ENCODE peak calls at places on chromosomes 3 and 15, in four cellular contexts. E, B, T and R are unnamed samples.

GRCh38 chr3:58269356-58269755 is 31.8 kb downstream of the ABHD6 start:
- DNase-seq in B (no peak), T (no peak), E (no peak), R (no peak)

GRCh38 chr3:105365171-105365535 is 1.6 kb upstream of the ALCAM start:
- DNase-seq in E (no peak), B (no peak), T (no peak), R (no peak)

GRCh38 chr3:56985460-56986327 is 74.8 kb upstream of the SPATA12 start:
- DNase-seq in T (no peak), E (no peak), B (peak; percentile 53), R (peak; percentile 69)

GRCh38 chr15:58513681-58514336 is 82.0 kb downstream of the LIPC start:
- DNase-seq in B (no peak), E (no peak), T (no peak), R (no peak)

GRCh38 chr15:56205061-56205876 is 38.4 kb downstream of the RFX7 start:
- DNase-seq in B (peak; percentile 36), E (no peak), T (peak; percentile 63), R (no peak)

GRCh38 chr3:154247806-154248480 is 76.3 kb downstream of the DHX36 start:
- DNase-seq in T (no peak), B (no peak), E (no peak), R (peak; percentile 21)

GRCh38 chr3:177357352-177358084 is 160.2 kb upstream of the TBL1XR1 start:
- DNase-seq in E (no peak), B (peak; percentile 79), T (peak; percentile 96), R (peak; percentile 51)

GRCh38 chr15:43266834-43267233 is at the start of gene TGM5:
- DNase-seq in B (no peak), E (no peak), T (peak; percentile 91), R (no peak)

GRCh38 chr15:41490355-41490754 is 3.3 kb upstream of the ITPKA start:
- DNase-seq in B (peak; percentile 97), E (peak; percentile 56), T (peak; percentile 95), R (no peak)

GRCh38 chr3:114155370-114155821 is 23.5 kb downstream of the DRD3 start:
- DNase-seq in B (peak; percentile 32), T (no peak), E (no peak), R (peak; percentile 84)

GRCh38 chr3:195558602-195559001 is 15.5 kb upstream of the PPP1R2 start:
- DNase-seq in B (peak; percentile 32), T (peak; percentile 38), E (no peak), R (peak; percentile 81)

GRCh38 chr15:33008284-33009011 is 186.1 kb downstream of the FMN1 start:
- DNase-seq in E (no peak), T (no peak), B (peak; percentile 80), R (no peak)

GRCh38 chr3:184635126-184635525 is 73.5 kb downstream of the EPHB3 start:
- DNase-seq in T (no peak), E (no peak), B (no peak), R (no peak)

GRCh38 chr3:66567066-66567465 is 66.2 kb upstream of the LRIG1 start:
- DNase-seq in B (peak; percentile 31), T (no peak), E (no peak), R (no peak)

GRCh38 chr15:29127506-29128430 is 141.9 kb downstream of the NSMCE3 start:
- DNase-seq in E (no peak), B (no peak), T (no peak), R (no peak)

GRCh38 chr3:62757045-62757444 is 118.2 kb downstream of the CADPS start:
- DNase-seq in E (no peak), B (no peak), T (no peak), R (no peak)

GRCh38 chr3:78689378-78689777 is 1078.4 kb downstream of the ROBO1 start:
- DNase-seq in T (no peak), B (no peak), E (no peak), R (no peak)

GRCh38 chr3:14143826-14144225 is 19.0 kb downstream of the TMEM43 start:
- DNase-seq in B (peak; percentile 96), T (peak; percentile 68), E (no peak), R (no peak)

GRCh38 chr15:98967916-98968315 is 39.7 kb downstream of the PGPEP1L start:
- DNase-seq in T (no peak), B (no peak), E (no peak), R (no peak)

GRCh38 chr15:40859206-40859851 is 14.7 kb downstream of the RHOV start:
- DNase-seq in T (peak; percentile 76), B (peak; percentile 73), E (no peak), R (peak; percentile 95)

GRCh38 chr3:134363381-134363755 is 10.9 kb downstream of the AMOTL2 start:
- DNase-seq in T (no peak), E (no peak), B (no peak), R (no peak)

GRCh38 chr3:43004282-43004681 is 25.2 kb downstream of the GASK1A start:
- DNase-seq in T (peak; percentile 51), E (no peak), B (peak; percentile 87), R (no peak)

GRCh38 chr3:32076566-32076965 is 29.9 kb upstream of the GPD1L start:
- DNase-seq in E (no peak), B (peak; percentile 71), T (no peak), R (no peak)

GRCh38 chr3:169283902-169284451 is 379.5 kb downstream of the MECOM start:
- DNase-seq in B (no peak), E (no peak), T (no peak), R (no peak)

GRCh38 chr3:71050521-71051258 is 532.8 kb downstream of the FOXP1 start:
- DNase-seq in T (peak; percentile 73), B (peak; percentile 83), E (no peak), R (peak; percentile 55)

GRCh38 chr3:188510366-188510765 is 356.4 kb downstream of the LPP start:
- DNase-seq in B (peak; percentile 87), T (peak; percentile 64), E (no peak), R (no peak)

GRCh38 chr3:121974601-121975111 is 47.4 kb downstream of the ILDR1 start:
- DNase-seq in E (no peak), B (no peak), T (peak; percentile 100), R (no peak)

GRCh38 chr3:99084156-99084555 is 182.7 kb upstream of the DCBLD2 start:
- DNase-seq in T (peak; percentile 57), E (no peak), B (no peak), R (no peak)

GRCh38 chr3:12993022-12993622 is 80.1 kb downstream of the IQSEC1 start:
- DNase-seq in E (no peak), T (no peak), B (no peak), R (no peak)

GRCh38 chr3:55297235-55297634 is 189.9 kb downstream of the WNT5A start:
- DNase-seq in E (no peak), B (no peak), T (no peak), R (no peak)

GRCh38 chr3:158453865-158454264 is 117.1 kb upstream of the MLF1 start:
- DNase-seq in T (no peak), E (no peak), B (no peak), R (no peak)

GRCh38 chr15:66566963-66567531 is 1.2 kb upstream of the LCTL start:
- DNase-seq in B (peak; percentile 73), T (peak; percentile 45), E (peak; percentile 17), R (peak; percentile 85)

GRCh38 chr3:194081826-194082225 is 54.1 kb upstream of the HES1 start:
- DNase-seq in T (no peak), E (no peak), B (no peak), R (no peak)

GRCh38 chr3:151003024-151003771 is 30.7 kb upstream of the CLRN1 start:
- DNase-seq in T (peak; percentile 43), E (no peak), B (peak; percentile 19), R (no peak)

GRCh38 chr3:113438224-113438623 is 3.1 kb downstream of the CFAP44 start:
- DNase-seq in B (no peak), T (no peak), E (no peak), R (no peak)

GRCh38 chr3:139522421-139522820 is 17.1 kb downstream of the RBP1 start:
- DNase-seq in B (no peak), E (no peak), T (no peak), R (peak; percentile 61)

GRCh38 chr3:46065751-46066256 is 38.5 kb upstream of the XCR1 start:
- DNase-seq in B (no peak), E (no peak), T (no peak), R (no peak)

GRCh38 chr15:40308844-40309189 is 1.1 kb upstream of the PLCB2 start:
- DNase-seq in E (no peak), T (no peak), B (no peak), R (no peak)

GRCh38 chr15:96053039-96054021 is 277.2 kb upstream of the NR2F2 start:
- DNase-seq in E (no peak), B (peak; percentile 41), T (peak; percentile 16), R (no peak)

GRCh38 chr3:184381261-184382224 is 1.7 kb downstream of the CHRD start:
- DNase-seq in T (no peak), E (no peak), B (no peak), R (no peak)

DNA sequence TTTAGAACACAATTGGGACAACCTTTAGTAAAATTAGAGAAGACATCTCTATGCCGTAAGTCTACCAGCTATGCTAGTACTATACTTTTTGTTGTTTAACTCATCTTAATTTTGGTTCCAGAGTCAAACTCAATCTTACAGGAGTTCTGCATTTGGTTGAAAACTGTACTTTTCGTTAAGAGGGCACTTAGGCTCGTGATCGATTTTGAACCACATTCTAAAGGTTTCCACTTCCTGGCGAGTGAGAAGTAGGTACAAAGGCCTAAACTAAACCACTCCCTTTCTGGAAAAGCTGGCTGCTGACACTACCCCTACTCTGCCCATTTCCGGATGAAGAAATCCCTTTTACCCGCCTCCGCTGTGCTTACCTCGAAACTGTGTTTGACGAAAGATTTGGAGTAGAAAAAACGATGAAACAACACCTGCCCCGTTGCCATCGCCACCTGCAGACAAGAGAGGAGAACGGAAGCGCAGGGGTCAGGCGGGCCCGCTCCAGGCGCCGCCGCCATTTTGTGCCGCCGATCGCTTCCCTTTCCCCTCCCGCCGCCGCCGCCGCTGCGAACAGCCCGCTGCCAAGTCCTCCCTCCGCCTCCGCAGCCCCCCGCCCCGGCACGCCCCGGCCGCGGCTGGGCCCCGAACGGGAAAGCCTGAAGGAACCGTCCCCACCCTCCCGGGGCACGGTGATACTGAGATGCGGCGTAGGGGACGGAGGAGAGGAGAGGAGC is 748 bp downstream of the CCNL1 start:
- DNase-seq in B (peak; percentile 45), T (peak; percentile 81), E (no peak), R (peak; percentile 87)
- H3K4me1 ChIP-seq in B (peaks cover 6% of the 10 kb centered on the region), T (peaks cover 31% of the 10 kb centered on the region), E (peaks cover 11% of the 10 kb centered on the region), R (peaks cover 48% of the 10 kb centered on the region)

DNA sequence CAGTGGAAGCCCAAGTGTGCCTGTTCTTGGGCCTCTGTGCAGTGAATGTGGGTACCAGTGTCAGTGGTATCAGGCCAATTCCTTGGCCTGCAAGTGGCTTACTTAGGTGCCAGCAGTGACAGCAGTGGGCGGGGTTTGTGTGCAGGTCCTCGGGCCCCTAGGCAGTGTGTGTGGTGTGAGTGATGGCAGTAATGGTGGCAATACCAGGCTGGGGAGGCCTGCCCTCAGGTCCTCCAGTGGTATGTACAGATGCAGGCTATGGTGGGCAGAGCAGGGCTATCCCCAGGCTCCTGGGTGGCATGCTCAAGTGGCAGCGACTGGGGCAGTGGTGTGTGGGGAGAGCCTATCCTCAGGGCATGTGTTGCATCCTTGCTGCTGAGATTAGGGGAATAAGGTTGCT is 379.7 kb downstream of the SQOR start:
- DNase-seq in E (no peak), B (no peak), T (no peak), R (no peak)
- H3K9me3 ChIP-seq in E (no peaks in the 10 kb centered on the region), B (no peaks in the 10 kb centered on the region), T (peaks cover 16% of the 10 kb centered on the region), R (peaks cover 28% of the 10 kb centered on the region)

GRCh38 chr3:61425356-61425755 is 136.0 kb upstream of the PTPRG start:
- DNase-seq in E (no peak), T (peak; percentile 4), B (no peak), R (no peak)
- H3K79me2 ChIP-seq in E (no peaks in the 10 kb centered on the region), T (no peaks in the 10 kb centered on the region), B (no peaks in the 10 kb centered on the region), R (no peaks in the 10 kb centered on the region)

GRCh38 chr15:68498076-68498475 is 66.1 kb upstream of the ITGA11 start:
- DNase-seq in B (no peak), E (no peak), T (no peak), R (no peak)
- H3K4me1 ChIP-seq in B (no peaks in the 10 kb centered on the region), E (no peaks in the 10 kb centered on the region), T (no peaks in the 10 kb centered on the region), R (no peaks in the 10 kb centered on the region)

GRCh38 chr3:44734646-44735168 is 5.3 kb downstream of the ZNF501 start:
- DNase-seq in T (no peak), E (no peak), B (peak; percentile 4), R (no peak)

GRCh38 chr3:44729384-44729910 is at the start of gene ZNF501:
- DNase-seq in B (peak; percentile 96), E (peak; percentile 42), T (peak; percentile 88), R (peak; percentile 82)
- H3K9me3 ChIP-seq in B (peaks cover 1% of the 10 kb centered on the region), E (peaks cover 33% of the 10 kb centered on the region), T (peaks cover 65% of the 10 kb centered on the region), R (peaks cover 54% of the 10 kb centered on the region)